ENCODE peak calls at places on chromosome 12, in ten cellular contexts. O is heart right ventricle, T is lower leg skin, L is stomach, D is A549, B is SK-N-SH, Z is cardiac fibroblast, J is left ventricle myocardium inferior, C is MM.1S, A is suprapubic skin. K is an unnamed sample.

GRCh38 chr12:48454675-48455074 is 17.7 kb upstream of the ANP32D start:
- DNase-seq in B (no peak), A (no peak), T (no peak), Z (peak; percentile 50), D (peak; percentile 50), O (no peak), C (peak; percentile 24), L (no peak), J (no peak), K (peak; percentile 70)

GRCh38 chr12:92921877-92922276 is 7.2 kb downstream of the EEA1 start:
- DNase-seq in O (no peak), B (no peak), T (no peak), Z (no peak), D (no peak), L (no peak), J (no peak), C (no peak), A (no peak), K (no peak)

GRCh38 chr12:15212877-15213276 is 8.3 kb downstream of the RERG start:
- DNase-seq in T (no peak), D (no peak), O (no peak), J (no peak), Z (no peak), C (no peak), B (no peak), L (no peak), A (no peak), K (no peak)

GRCh38 chr12:31578632-31579031 is 12.3 kb downstream of the DENND5B start:
- DNase-seq in L (no peak), T (no peak), J (no peak), D (no peak), C (no peak), O (no peak), Z (peak; percentile 36), A (no peak), B (no peak), K (peak; percentile 32)

GRCh38 chr12:3123729-3124128 is 46.5 kb downstream of the TSPAN9 start:
- DNase-seq in A (no peak), C (no peak), Z (peak; percentile 66), O (no peak), B (no peak), J (no peak), D (no peak), T (no peak), L (no peak), K (peak; percentile 18)

GRCh38 chr12:28794796-28795195 is 354.3 kb upstream of the FAR2 start:
- DNase-seq in Z (no peak), A (no peak), T (no peak), J (no peak), B (no peak), O (no peak), L (no peak), D (no peak), C (no peak), K (no peak)

GRCh38 chr12:40688085-40688725 is 4.0 kb upstream of the CNTN1 start:
- DNase-seq in C (no peak), Z (no peak), L (no peak), J (no peak), B (no peak), D (no peak), A (no peak), T (no peak), O (no peak), K (no peak)

GRCh38 chr12:46358325-46358700 is 14.3 kb downstream of the SLC38A2 start:
- DNase-seq in B (no peak), C (no peak), T (no peak), J (no peak), D (no peak), Z (peak; percentile 33), O (no peak), A (no peak), L (no peak), K (peak; percentile 43)

GRCh38 chr12:52493172-52493571 is at the start of gene KRT6A:
- DNase-seq in J (no peak), T (no peak), B (no peak), A (no peak), D (no peak), L (no peak), Z (peak; percentile 44), O (no peak), C (no peak), K (no peak)

GRCh38 chr12:178715-179109 is 35.2 kb downstream of the SLC6A12 start:
- DNase-seq in Z (no peak), J (no peak), B (no peak), C (no peak), O (no peak), L (no peak), T (no peak), A (no peak), D (no peak), K (no peak)

DNA sequence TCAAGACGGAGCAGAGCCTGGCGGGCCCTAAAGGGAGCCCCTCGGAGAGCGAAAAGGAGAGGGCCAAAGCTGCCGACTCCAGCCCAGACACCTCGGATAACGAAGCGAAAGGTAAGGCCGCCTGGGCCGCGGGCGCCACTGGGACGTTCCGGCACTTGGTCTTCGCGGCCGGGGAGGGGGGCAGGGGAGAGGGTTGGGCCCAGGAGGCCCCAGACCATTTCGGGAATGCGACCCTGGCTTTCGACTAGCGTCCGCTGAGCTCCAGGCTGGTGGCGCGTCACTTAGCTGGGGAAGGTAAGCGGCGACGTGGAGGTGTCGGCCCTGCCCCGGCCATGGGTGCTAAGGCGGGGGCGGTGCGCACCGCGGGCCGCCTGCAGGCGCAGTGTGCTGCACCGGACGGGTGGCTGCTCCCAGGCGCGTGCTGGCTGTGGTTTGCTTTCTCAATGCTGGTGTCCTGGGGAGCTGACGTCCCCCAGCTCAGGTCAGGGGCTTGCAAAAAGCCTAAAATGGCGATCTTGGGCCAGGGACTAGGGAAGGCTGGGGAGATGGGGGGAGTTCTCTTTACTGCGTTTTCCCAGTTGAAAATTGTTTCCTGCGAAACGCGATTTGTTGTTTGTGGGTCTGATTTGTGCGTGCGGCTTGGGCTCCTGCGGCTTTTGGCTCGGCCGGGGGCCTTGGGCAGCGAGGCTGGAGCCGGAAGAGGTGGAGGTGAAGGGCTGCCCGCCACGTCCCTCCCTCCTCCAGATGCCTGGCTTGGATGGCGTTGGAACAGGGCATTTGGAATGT is 1.1 kb downstream of the HOXC10 start:
- DNase-seq in B (peak; percentile 56), J (no peak), Z (no peak), C (no peak), A (no peak), D (no peak), T (no peak), L (no peak), O (no peak), K (no peak)
- H3K4me3 ChIP-seq in B (peak overlapping the region; percentile 41), J (peak overlapping the region; percentile 12), Z (no peak overlapping the region), C (no peak overlapping the region), A (peak overlapping the region; percentile 60), D (no peak overlapping the region), T (peak overlapping the region; percentile 41), L (peak overlapping the region; percentile 30), O (no peak overlapping the region), K (no peak overlapping the region)

GRCh38 chr12:75334384-75335030 is at the start of gene GLIPR1L1:
- DNase-seq in J (peak; percentile 77), L (peak; percentile 89), D (peak; percentile 91), Z (peak; percentile 94), O (peak; percentile 69), C (peak; percentile 85), A (peak; percentile 89), T (peak; percentile 96), B (peak; percentile 81), K (peak; percentile 92)

GRCh38 chr12:75341873-75342272 is 7.4 kb downstream of the GLIPR1L1 start:
- DNase-seq in L (no peak), C (no peak), B (no peak), Z (peak; percentile 22), J (no peak), D (peak; percentile 8), A (no peak), O (no peak), T (no peak), K (no peak)

GRCh38 chr12:75337905-75338304 is 3.4 kb downstream of the GLIPR1L1 start:
- DNase-seq in L (no peak), T (no peak), C (peak; percentile 40), B (no peak), O (no peak), D (no peak), J (no peak), A (no peak), Z (no peak), K (no peak)
- TF ChIP-seq CTCF in L (no peak), T (no peak), C (no peak), B (no peak), O (no peak), D (no peak), J (no peak), A (no peak), Z (no peak), K (no peak)

DNA sequence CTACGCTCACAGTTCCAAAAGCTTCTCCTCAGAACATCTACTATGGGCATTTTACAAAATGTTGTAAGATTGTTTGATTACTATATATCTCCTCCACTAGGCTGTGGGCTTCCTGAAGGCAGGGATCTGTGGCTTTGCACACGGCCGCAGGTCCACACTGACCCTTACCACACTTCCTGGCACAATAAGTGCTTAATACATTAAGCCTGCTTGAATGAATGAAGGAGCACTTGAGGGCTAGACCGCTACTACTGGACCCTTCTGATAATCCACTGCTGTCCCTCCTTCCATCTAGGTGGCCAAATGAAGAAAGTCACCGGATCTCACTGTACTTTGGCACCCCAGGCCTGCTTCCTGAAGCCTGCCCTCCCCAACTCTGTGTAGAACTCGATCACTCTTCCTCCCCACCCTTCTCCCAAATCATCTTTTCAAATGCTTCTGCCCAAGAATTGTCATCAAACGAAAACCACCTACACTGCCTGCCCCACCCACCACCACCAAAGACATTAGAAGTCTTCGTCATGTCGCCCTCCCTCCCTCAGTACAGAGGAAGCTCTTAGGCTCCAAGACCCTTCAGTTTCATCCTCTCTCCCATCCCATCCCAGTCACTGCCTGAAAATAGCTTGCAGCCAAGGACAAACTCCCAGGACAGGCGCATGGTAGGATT is 596 bp upstream of the ZBTB39 start:
- DNase-seq in J (no peak), Z (no peak), B (no peak), O (no peak), T (no peak), C (no peak), D (no peak), A (no peak), L (no peak), K (no peak)
- H3K4me3 ChIP-seq in J (peak overlapping the region; percentile 96), Z (peak overlapping the region; percentile 23), B (peak overlapping the region; percentile 22), O (peak overlapping the region; percentile 94), T (no peak overlapping the region), C (peak overlapping the region; percentile 31), D (peak overlapping the region; percentile 99), A (peak overlapping the region; percentile 87), L (peak overlapping the region; percentile 98), K (peak overlapping the region; percentile 41)

DNA sequence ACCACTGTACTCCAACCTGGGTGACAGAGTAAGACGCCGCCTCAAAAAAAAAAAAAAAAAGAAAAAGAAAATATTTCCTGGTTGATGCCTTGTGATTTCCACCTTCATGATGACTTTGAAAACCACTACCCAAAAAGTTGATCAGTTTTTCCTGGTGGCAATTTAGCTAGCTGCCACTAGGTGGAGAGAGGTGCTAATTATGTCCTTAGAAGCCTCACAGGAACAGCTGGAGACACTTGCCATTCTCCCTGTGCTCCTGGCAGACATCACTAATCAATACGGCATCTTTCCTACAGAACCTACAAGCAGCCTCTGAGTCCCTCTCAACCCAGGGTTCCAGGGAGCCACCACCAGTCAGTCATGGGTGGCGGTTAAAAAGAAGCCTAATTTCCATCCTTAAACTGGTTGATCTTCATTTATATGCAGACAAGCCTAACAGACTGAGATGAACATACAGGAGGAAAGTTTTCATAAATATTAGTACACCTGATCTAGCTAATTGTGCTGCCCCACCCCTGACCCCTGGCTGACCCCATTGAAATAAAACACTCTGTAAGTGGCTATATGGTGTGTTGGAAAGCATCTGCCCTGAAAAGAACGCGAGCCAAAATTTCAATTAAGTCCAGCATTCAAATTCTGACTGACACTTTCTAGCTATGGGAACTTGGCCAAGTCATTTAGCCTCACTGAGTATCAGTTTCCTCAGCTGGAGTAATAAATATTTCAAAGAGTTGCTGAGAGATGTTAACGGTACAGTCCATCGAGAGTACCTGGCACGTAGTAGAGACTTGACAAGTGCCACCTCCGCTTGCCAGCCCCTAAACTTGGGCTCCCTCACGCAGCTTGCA is 6.2 kb upstream of the OAS1 start:
- DNase-seq in L (peak; percentile 53), J (no peak), B (peak; percentile 50), C (peak; percentile 48), D (peak; percentile 79), O (no peak), A (no peak), T (no peak), Z (peak; percentile 56), K (peak; percentile 37)
- TF ChIP-seq CTCF in L (peak; percentile 63), J (peak; percentile 68), B (peak; percentile 65), C (peak; percentile 55), D (peak; percentile 67), O (peak; percentile 63), A (peak; percentile 63), T (no peak), Z (peak; percentile 73), K (peak; percentile 78)